ENCODE peak calls at places on chromosome 16, in ten cellular contexts. One of them, this sample, is unnamed.

GRCh38 chr16:12901204-12901596 is 198 bp upstream of the SHISA9 start:
- DNase-seq in NB4: no peak
- DNase-seq in A549: no peak
- DNase-seq in ovary: no peak
- DNase-seq in BJ: no peak
- DNase-seq in heart right ventricle: no peak
- DNase-seq in GM23338: peak
- DNase-seq in transverse colon: no peak
- DNase-seq in RWPE2: no peak
- DNase-seq in AG09309: no peak
- DNase-seq in this sample: no peak

GRCh38 chr16:12543700-12544476 is 259.8 kb downstream of the CPPED1 start:
- DNase-seq in NB4: no peak
- DNase-seq in A549: no peak
- DNase-seq in ovary: no peak
- DNase-seq in BJ: no peak
- DNase-seq in heart right ventricle: no peak
- DNase-seq in GM23338: no peak
- DNase-seq in transverse colon: no peak
- DNase-seq in RWPE2: no peak
- DNase-seq in AG09309: no peak
- DNase-seq in this sample: no peak

GRCh38 chr16:85659336-85659735 is 29.4 kb downstream of the GINS2 start:
- DNase-seq in NB4: no peak
- DNase-seq in A549: no peak
- DNase-seq in ovary: no peak
- DNase-seq in BJ: no peak
- DNase-seq in heart right ventricle: no peak
- DNase-seq in GM23338: no peak
- DNase-seq in transverse colon: no peak
- DNase-seq in RWPE2: no peak
- DNase-seq in AG09309: no peak
- DNase-seq in this sample: no peak

GRCh38 chr16:21963887-21964286 is 10.7 kb downstream of the UQCRC2 start:
- DNase-seq in NB4: no peak
- DNase-seq in A549: no peak
- DNase-seq in ovary: no peak
- DNase-seq in BJ: no peak
- DNase-seq in heart right ventricle: no peak
- DNase-seq in GM23338: no peak
- DNase-seq in transverse colon: no peak
- DNase-seq in RWPE2: no peak
- DNase-seq in AG09309: no peak
- DNase-seq in this sample: no peak

GRCh38 chr16:79278506-79278905 is 322.0 kb downstream of the MAF start:
- DNase-seq in NB4: no peak
- DNase-seq in A549: no peak
- DNase-seq in ovary: no peak
- DNase-seq in BJ: no peak
- DNase-seq in heart right ventricle: no peak
- DNase-seq in GM23338: no peak
- DNase-seq in transverse colon: peak
- DNase-seq in RWPE2: no peak
- DNase-seq in AG09309: no peak
- DNase-seq in this sample: no peak

GRCh38 chr16:57694556-57695377 is at the start of gene DRC7:
- DNase-seq in NB4: peak
- DNase-seq in A549: peak
- DNase-seq in ovary: peak
- DNase-seq in BJ: no peak
- DNase-seq in heart right ventricle: no peak
- DNase-seq in GM23338: peak
- DNase-seq in transverse colon: peak
- DNase-seq in RWPE2: no peak
- DNase-seq in AG09309: no peak
- DNase-seq in this sample: no peak

GRCh38 chr16:79876332-79876730 is 275.8 kb upstream of the MAF start:
- DNase-seq in NB4: no peak
- DNase-seq in A549: no peak
- DNase-seq in ovary: no peak
- DNase-seq in BJ: no peak
- DNase-seq in heart right ventricle: no peak
- DNase-seq in GM23338: peak
- DNase-seq in transverse colon: no peak
- DNase-seq in RWPE2: no peak
- DNase-seq in AG09309: no peak
- DNase-seq in this sample: no peak

GRCh38 chr16:10565167-10565566 is 15.2 kb downstream of the EMP2 start:
- DNase-seq in NB4: no peak
- DNase-seq in A549: no peak
- DNase-seq in ovary: no peak
- DNase-seq in BJ: no peak
- DNase-seq in heart right ventricle: no peak
- DNase-seq in GM23338: no peak
- DNase-seq in transverse colon: no peak
- DNase-seq in RWPE2: no peak
- DNase-seq in AG09309: no peak
- DNase-seq in this sample: no peak

GRCh38 chr16:21946889-21947635 is 6.1 kb upstream of the UQCRC2 start:
- DNase-seq in NB4: no peak
- DNase-seq in A549: no peak
- DNase-seq in ovary: no peak
- DNase-seq in BJ: no peak
- DNase-seq in heart right ventricle: no peak
- DNase-seq in GM23338: no peak
- DNase-seq in transverse colon: no peak
- DNase-seq in RWPE2: no peak
- DNase-seq in AG09309: no peak
- DNase-seq in this sample: no peak

GRCh38 chr16:15665107-15665506 is 15.1 kb downstream of the NDE1 start:
- DNase-seq in NB4: no peak
- DNase-seq in A549: no peak
- DNase-seq in ovary: no peak
- DNase-seq in BJ: no peak
- DNase-seq in heart right ventricle: no peak
- DNase-seq in GM23338: no peak
- DNase-seq in transverse colon: no peak
- DNase-seq in RWPE2: no peak
- DNase-seq in AG09309: no peak
- DNase-seq in this sample: no peak

GRCh38 chr16:57601801-57602478 is 26.5 kb upstream of the ADGRG1 start:
- DNase-seq in NB4: peak
- DNase-seq in A549: no peak
- DNase-seq in ovary: no peak
- DNase-seq in BJ: no peak
- DNase-seq in heart right ventricle: no peak
- DNase-seq in GM23338: no peak
- DNase-seq in transverse colon: no peak
- DNase-seq in RWPE2: no peak
- DNase-seq in AG09309: no peak
- DNase-seq in this sample: peak

GRCh38 chr16:50548659-50549560 is 714 bp downstream of the NKD1 start:
- DNase-seq in NB4: no peak
- DNase-seq in A549: no peak
- DNase-seq in ovary: peak
- DNase-seq in BJ: no peak
- DNase-seq in heart right ventricle: no peak
- DNase-seq in GM23338: peak
- DNase-seq in transverse colon: no peak
- DNase-seq in RWPE2: no peak
- DNase-seq in AG09309: no peak
- DNase-seq in this sample: no peak

GRCh38 chr16:70548936-70549335 is 25.3 kb downstream of the SF3B3 start:
- DNase-seq in NB4: no peak
- DNase-seq in A549: no peak
- DNase-seq in ovary: no peak
- DNase-seq in BJ: no peak
- DNase-seq in heart right ventricle: no peak
- DNase-seq in GM23338: no peak
- DNase-seq in transverse colon: no peak
- DNase-seq in RWPE2: no peak
- DNase-seq in AG09309: no peak
- DNase-seq in this sample: no peak

GRCh38 chr16:50336884-50337283 is 31.9 kb downstream of the BRD7 start:
- DNase-seq in NB4: no peak
- DNase-seq in A549: no peak
- DNase-seq in ovary: no peak
- DNase-seq in BJ: no peak
- DNase-seq in heart right ventricle: no peak
- DNase-seq in GM23338: no peak
- DNase-seq in transverse colon: no peak
- DNase-seq in RWPE2: no peak
- DNase-seq in AG09309: no peak
- DNase-seq in this sample: no peak

GRCh38 chr16:3054965-3055733 is 8.8 kb downstream of the MMP25 start:
- DNase-seq in NB4: peak
- DNase-seq in A549: no peak
- DNase-seq in ovary: no peak
- DNase-seq in BJ: no peak
- DNase-seq in heart right ventricle: no peak
- DNase-seq in GM23338: no peak
- DNase-seq in transverse colon: no peak
- DNase-seq in RWPE2: no peak
- DNase-seq in AG09309: no peak
- DNase-seq in this sample: no peak

GRCh38 chr16:5073279-5073629 is 1.6 kb downstream of the ALG1 start:
- DNase-seq in NB4: no peak
- DNase-seq in A549: no peak
- DNase-seq in ovary: no peak
- DNase-seq in BJ: no peak
- DNase-seq in heart right ventricle: no peak
- DNase-seq in GM23338: no peak
- DNase-seq in transverse colon: no peak
- DNase-seq in RWPE2: no peak
- DNase-seq in AG09309: no peak
- DNase-seq in this sample: no peak
- H3K4me3 ChIP-seq in NB4: peak
- H3K4me3 ChIP-seq in A549: no peak
- H3K4me3 ChIP-seq in ovary: no peak
- H3K4me3 ChIP-seq in BJ: no peak
- H3K4me3 ChIP-seq in heart right ventricle: no peak
- H3K4me3 ChIP-seq in GM23338: no peak
- H3K4me3 ChIP-seq in transverse colon: no peak
- H3K4me3 ChIP-seq in RWPE2: no peak
- H3K4me3 ChIP-seq in AG09309: no peak
- H3K4me3 ChIP-seq in this sample: peak

GRCh38 chr16:1765826-1766225 is 5.5 kb downstream of the NME3 start:
- DNase-seq in NB4: no peak
- DNase-seq in A549: no peak
- DNase-seq in ovary: no peak
- DNase-seq in BJ: no peak
- DNase-seq in heart right ventricle: no peak
- DNase-seq in GM23338: no peak
- DNase-seq in transverse colon: no peak
- DNase-seq in RWPE2: no peak
- DNase-seq in AG09309: no peak
- DNase-seq in this sample: no peak
- TF ChIP-seq CTCF in NB4: no peak
- TF ChIP-seq CTCF in A549: no peak
- TF ChIP-seq CTCF in ovary: no peak
- TF ChIP-seq CTCF in BJ: no peak
- TF ChIP-seq CTCF in heart right ventricle: no peak
- TF ChIP-seq CTCF in GM23338: no peak
- TF ChIP-seq CTCF in transverse colon: no peak
- TF ChIP-seq CTCF in RWPE2: no peak
- TF ChIP-seq CTCF in AG09309: no peak
- TF ChIP-seq CTCF in this sample: no peak

DNA sequence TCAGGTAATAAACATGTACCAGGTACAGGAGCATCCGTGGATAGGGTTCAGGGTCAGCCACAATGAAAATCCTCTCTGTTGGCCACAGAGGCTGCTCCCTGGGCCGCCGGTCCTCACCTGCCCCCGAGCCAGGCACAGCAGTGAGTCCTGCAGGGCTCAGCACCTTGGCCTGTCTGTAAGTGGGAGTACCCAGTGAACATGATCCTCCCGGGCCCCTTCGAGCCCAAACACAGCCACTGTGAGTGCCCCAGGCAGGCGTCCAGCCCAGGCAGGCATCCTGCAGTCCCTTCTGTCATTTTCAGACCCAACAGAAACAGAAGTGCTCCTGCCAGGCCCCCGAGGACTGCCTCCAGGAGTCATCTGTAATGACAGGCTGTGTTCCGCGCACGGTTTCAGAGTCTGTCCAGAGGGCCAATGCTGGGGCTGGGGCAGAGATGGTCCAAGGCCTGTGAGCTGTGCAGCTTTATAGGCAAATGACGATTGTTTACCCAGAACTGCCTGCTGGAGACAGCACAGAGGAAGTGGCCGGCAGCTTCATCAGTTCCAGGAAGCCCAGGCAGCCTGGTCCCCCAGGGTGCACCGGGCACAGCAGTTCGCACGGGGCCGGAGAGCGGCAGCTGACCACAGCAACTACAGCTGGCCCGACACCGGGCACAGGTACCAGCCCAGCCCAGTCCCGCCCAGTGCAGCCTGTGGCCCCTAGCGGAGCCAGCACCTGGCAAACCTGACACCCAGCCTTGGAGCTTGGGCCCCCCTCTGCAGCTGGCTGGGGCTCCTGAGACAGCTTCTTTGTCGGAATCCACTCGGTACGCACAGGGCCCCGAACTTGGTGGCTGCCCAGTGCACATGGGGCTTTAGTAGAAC is 13.2 kb downstream of the SLC7A5 start:
- DNase-seq in NB4: peak
- DNase-seq in A549: peak
- DNase-seq in ovary: no peak
- DNase-seq in BJ: no peak
- DNase-seq in heart right ventricle: peak
- DNase-seq in GM23338: no peak
- DNase-seq in transverse colon: peak
- DNase-seq in RWPE2: peak
- DNase-seq in AG09309: no peak
- DNase-seq in this sample: peak
- H3K4me3 ChIP-seq in NB4: no peak
- H3K4me3 ChIP-seq in A549: peak
- H3K4me3 ChIP-seq in ovary: no peak
- H3K4me3 ChIP-seq in BJ: no peak
- H3K4me3 ChIP-seq in heart right ventricle: no peak
- H3K4me3 ChIP-seq in GM23338: no peak
- H3K4me3 ChIP-seq in transverse colon: no peak
- H3K4me3 ChIP-seq in RWPE2: peak
- H3K4me3 ChIP-seq in AG09309: no peak
- H3K4me3 ChIP-seq in this sample: peak

DNA sequence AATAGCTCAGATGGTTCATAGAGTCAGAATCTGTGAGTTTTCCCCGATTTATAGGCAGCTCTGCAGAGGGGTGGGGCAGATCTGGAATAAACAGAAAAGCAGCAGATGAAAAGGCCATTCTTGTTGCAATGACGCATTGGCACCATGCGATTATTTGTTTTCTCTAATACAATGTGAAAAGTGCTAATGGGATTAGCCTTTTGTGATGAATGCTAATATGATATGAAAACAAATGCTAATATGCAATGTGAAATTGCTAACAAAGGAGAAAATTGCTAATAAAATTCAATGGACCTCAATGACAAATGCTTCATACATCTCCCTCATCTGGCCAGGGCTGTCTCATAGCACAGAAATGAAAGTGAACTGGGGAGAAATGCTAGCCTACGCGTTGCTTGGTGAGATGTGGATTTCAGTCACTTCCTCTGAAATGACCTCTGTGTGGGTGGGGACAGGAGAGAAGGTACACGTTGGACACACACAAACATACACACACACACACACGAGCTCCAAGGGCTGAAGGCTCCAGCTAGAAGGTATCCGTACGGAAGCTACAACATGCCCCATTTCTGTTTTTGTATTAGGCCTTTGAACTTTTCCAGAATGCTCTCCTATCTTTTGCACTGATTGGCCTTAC is 394.5 kb downstream of the XYLT1 start:
- DNase-seq in NB4: no peak
- DNase-seq in A549: no peak
- DNase-seq in ovary: no peak
- DNase-seq in BJ: no peak
- DNase-seq in heart right ventricle: no peak
- DNase-seq in GM23338: no peak
- DNase-seq in transverse colon: no peak
- DNase-seq in RWPE2: no peak
- DNase-seq in AG09309: no peak
- DNase-seq in this sample: no peak
- TF ChIP-seq CTCF in NB4: no peak
- TF ChIP-seq CTCF in A549: no peak
- TF ChIP-seq CTCF in ovary: no peak
- TF ChIP-seq CTCF in BJ: no peak
- TF ChIP-seq CTCF in heart right ventricle: no peak
- TF ChIP-seq CTCF in GM23338: no peak
- TF ChIP-seq CTCF in transverse colon: no peak
- TF ChIP-seq CTCF in RWPE2: no peak
- TF ChIP-seq CTCF in AG09309: no peak
- TF ChIP-seq CTCF in this sample: no peak

This sample was measured in LNCaP clone FGC.